ENCODE peak calls at places on chromosomes 13 and 19, in four cellular contexts. U is upper lobe of right lung, I is IMR-90, Y is colonic mucosa. C is an unnamed sample.

GRCh38 chr13:68026077-68026476 is 795.9 kb upstream of the PCDH9 start:
- DNase-seq in U (no peak), I (no peak), Y (no peak), C (no peak)

GRCh38 chr13:24709186-24709913 is 29.1 kb downstream of the ATP12A start:
- DNase-seq in U (no peak), I (no peak), Y (no peak), C (no peak)

GRCh38 chr19:49988007-49988406 is 27.0 kb upstream of the SIGLEC11 start:
- DNase-seq in U (no peak), I (no peak), Y (no peak), C (no peak)

GRCh38 chr13:35882722-35883497 is 248.3 kb downstream of the DCLK1 start:
- DNase-seq in U (no peak), I (peak), Y (no peak), C (no peak)

GRCh38 chr13:91017669-91018053 is 329.8 kb upstream of the MIR17HG start:
- DNase-seq in U (peak), I (no peak), Y (no peak), C (no peak)

GRCh38 chr13:41700790-41701310 is 243.5 kb downstream of the RGCC start:
- DNase-seq in U (no peak), I (peak), Y (no peak), C (peak)

GRCh38 chr13:114000151-114001040 is 26.5 kb upstream of the C13orf46 start:
- DNase-seq in U (no peak), I (no peak), Y (no peak), C (no peak)

GRCh38 chr19:47421844-47422395 is 2.6 kb upstream of the MEIS3 start:
- DNase-seq in U (no peak), I (no peak), Y (no peak), C (no peak)

GRCh38 chr13:25232937-25233515 is 54.3 kb downstream of the MTMR6 start:
- DNase-seq in U (no peak), I (peak), Y (no peak), C (peak)

GRCh38 chr13:34894756-34895155 is 47.3 kb upstream of the NBEA start:
- DNase-seq in U (no peak), I (no peak), Y (no peak), C (no peak)

GRCh38 chr19:44808463-44809371 is at the start of gene BCAM:
- DNase-seq in U (peak), I (peak), Y (peak), C (peak)

GRCh38 chr13:45783346-45784043 is 68.1 kb downstream of the SIAH3 start:
- DNase-seq in U (no peak), I (no peak), Y (no peak), C (no peak)

GRCh38 chr13:45782327-45783045 is 69.1 kb downstream of the SIAH3 start:
- DNase-seq in U (no peak), I (no peak), Y (no peak), C (no peak)

GRCh38 chr13:45778897-45779296 is 72.7 kb downstream of the SIAH3 start:
- DNase-seq in U (no peak), I (no peak), Y (no peak), C (no peak)

GRCh38 chr13:45781553-45782326 is 69.8 kb downstream of the SIAH3 start:
- DNase-seq in U (no peak), I (no peak), Y (peak), C (peak)

DNA sequence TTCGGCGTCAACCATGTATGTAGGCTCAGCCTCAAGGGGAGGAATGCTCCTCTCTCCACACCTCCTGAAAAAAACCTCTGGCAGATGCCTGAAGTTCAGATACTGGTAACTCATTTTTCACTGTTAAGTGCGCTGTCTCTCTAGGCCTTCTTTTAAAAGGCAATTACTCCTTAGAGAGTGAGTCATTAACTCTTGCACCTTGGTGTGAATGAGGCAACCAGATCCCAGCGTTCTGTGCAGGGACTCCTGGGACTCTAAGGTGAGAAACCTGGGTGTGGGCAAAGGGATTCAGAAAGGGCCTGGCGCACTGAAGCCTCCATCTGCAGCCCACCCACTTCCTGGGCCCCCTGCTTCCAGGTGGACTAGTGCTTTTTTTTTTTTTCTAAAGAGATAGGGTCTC is 71.7 kb downstream of the SIAH3 start:
- DNase-seq in U (no peak), I (no peak), Y (no peak), C (no peak)
- H3K4me3 ChIP-seq in U (no peak), I (no peak), Y (no peak), C (no peak)

DNA sequence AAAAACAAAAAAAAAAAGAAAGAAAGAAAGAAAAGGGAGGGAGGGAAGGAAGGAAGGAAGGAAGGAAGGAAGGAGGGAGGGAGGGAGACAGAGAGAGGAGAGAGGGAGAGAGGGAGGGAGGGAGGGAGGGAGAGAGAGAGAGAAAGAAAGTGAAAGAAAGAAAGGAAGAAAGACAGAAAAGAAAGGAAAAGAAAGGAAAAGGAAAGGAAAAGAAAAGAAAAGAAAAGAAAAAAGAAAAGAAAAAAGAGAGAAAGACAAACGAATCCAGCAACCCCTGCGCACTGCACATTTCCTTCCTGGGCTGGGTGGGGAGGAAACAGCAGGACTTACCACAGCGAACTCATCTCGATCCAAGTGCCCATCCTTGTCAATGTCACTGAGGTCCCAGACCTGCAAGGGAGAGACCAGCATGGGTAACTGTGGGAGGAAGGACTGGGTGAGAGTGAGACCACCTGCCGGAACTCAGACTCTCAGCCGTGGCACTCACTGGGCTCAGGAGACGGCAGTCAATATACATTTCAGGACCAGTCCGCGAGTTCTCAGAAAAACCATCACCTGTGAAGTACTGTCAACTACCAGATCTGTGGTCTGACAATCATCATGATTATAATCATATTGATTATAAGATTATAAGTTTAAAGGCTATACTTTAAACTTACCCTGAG is 43.3 kb downstream of the EPS15L1 start:
- DNase-seq in U (no peak), I (no peak), Y (no peak), C (no peak)
- TF ChIP-seq CTCF in U (no peak), I (no peak), Y (no peak), C (no peak)

GRCh38 chr13:99379856-99380255 is 72.7 kb upstream of the GPR183 start:
- DNase-seq in U (no peak), I (no peak), Y (no peak), C (no peak)
- H3K4me3 ChIP-seq in U (no peak), I (no peak), Y (no peak), C (no peak)

GRCh38 chr19:28502879-28503734 is 709.8 kb downstream of the UQCRFS1 start:
- DNase-seq in U (no peak), I (no peak), Y (no peak), C (no peak)
- TF ChIP-seq CTCF in U (no peak), I (no peak), Y (no peak), C (no peak)

DNA sequence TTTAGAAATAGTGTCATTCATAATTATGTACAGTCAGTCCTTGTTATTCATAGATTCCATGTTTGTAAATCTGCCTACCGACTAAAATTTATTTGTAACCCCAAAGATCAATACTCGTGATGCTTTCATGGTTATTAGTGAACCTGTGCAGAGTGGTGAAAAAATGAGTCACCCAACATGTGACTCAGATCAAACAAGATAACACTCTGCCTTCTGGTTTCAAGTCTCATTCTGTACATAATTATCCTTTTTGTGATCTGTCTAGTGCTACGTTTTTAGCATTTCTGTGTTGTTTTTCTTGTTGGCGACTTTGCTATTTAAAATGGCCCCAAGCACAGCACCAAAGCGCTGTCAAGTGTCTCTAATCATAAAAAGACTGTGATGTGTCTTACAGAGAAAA is 274.7 kb downstream of the SUCLA2 start:
- DNase-seq in U (no peak), I (no peak), Y (no peak), C (no peak)
- H3K4me3 ChIP-seq in U (no peak), I (no peak), Y (no peak), C (no peak)

GRCh38 chr19:24142771-24143170 is 55.8 kb downstream of the ZNF254 start:
- DNase-seq in U (no peak), I (no peak), Y (no peak), C (no peak)
- TF ChIP-seq CTCF in U (no peak), I (no peak), Y (no peak), C (no peak)

GRCh38 chr19:35806597-35806996 is 6.0 kb downstream of the PRODH2 start:
- DNase-seq in U (no peak), I (no peak), Y (no peak), C (no peak)
- H3K4me3 ChIP-seq in U (no peak), I (no peak), Y (no peak), C (no peak)

GRCh38 chr19:46404039-46404883 is 9.1 kb downstream of the CCDC8 start:
- DNase-seq in U (no peak), I (peak), Y (peak), C (peak)
- TF ChIP-seq CTCF in U (peak), I (peak), Y (no peak), C (peak)

GRCh38 chr19:10027158-10027997 is 14.1 kb downstream of the RDH8 start:
- DNase-seq in U (peak), I (peak), Y (peak), C (peak)
- H3K4me3 ChIP-seq in U (no peak), I (no peak), Y (no peak), C (no peak)

GRCh38 chr19:3469638-3470499 is 10.5 kb downstream of the SMIM24 start:
- DNase-seq in U (peak), I (no peak), Y (no peak), C (no peak)
- TF ChIP-seq CTCF in U (no peak), I (no peak), Y (no peak), C (no peak)